ENCODE peak calls at places on chromosome 16, in six cellular contexts. E is H7; C is testis; X is CD8-positive, alpha-beta T cell; Q is adrenal gland; Y is GM06990. G is an unnamed sample. For H3K27me3, the result is how much of the 10 kb centered on the place peaks cover.

GRCh38 chr16:78727536-78727935 is 628.1 kb downstream of the WWOX start:
- DNase-seq in E (peak), C (no peak), X (no peak), Q (no peak), Y (no peak), G (no peak)

GRCh38 chr16:85162478-85163277 is 50.4 kb upstream of the CIBAR2 start:
- DNase-seq in E (no peak), C (peak), X (no peak), Q (peak), Y (no peak), G (peak)

GRCh38 chr16:3839402-3840184 is 40.9 kb downstream of the CREBBP start:
- DNase-seq in E (no peak), C (no peak), X (no peak), Q (no peak), Y (no peak), G (no peak)

GRCh38 chr16:12096162-12096781 is 119.7 kb downstream of the SNX29 start:
- DNase-seq in E (no peak), C (no peak), X (no peak), Q (no peak), Y (no peak), G (no peak)

GRCh38 chr16:86934581-86935322 is 356.4 kb downstream of the FOXL1 start:
- DNase-seq in E (no peak), C (no peak), X (no peak), Q (no peak), Y (no peak), G (no peak)

GRCh38 chr16:30010817-30011504 is at the start of gene DOC2A:
- DNase-seq in E (peak), C (no peak), X (no peak), Q (no peak), Y (no peak), G (peak)

GRCh38 chr16:65697516-65697915 is 575.7 kb upstream of the CDH11 start:
- DNase-seq in E (no peak), C (no peak), X (no peak), Q (no peak), Y (no peak), G (no peak)

GRCh38 chr16:51159296-51159695 is 8.2 kb upstream of the SALL1 start:
- DNase-seq in E (no peak), C (no peak), X (no peak), Q (no peak), Y (no peak), G (no peak)

GRCh38 chr16:27445502-27446175 is 43.7 kb downstream of the IL21R start:
- DNase-seq in E (no peak), C (no peak), X (no peak), Q (no peak), Y (no peak), G (no peak)

GRCh38 chr16:57531635-57532220 is 4.6 kb downstream of the CCDC102A start:
- DNase-seq in E (peak), C (peak), X (no peak), Q (no peak), Y (no peak), G (no peak)

GRCh38 chr16:49556252-49557069 is 182.9 kb downstream of the C16orf78 start:
- DNase-seq in E (peak), C (peak), X (no peak), Q (no peak), Y (no peak), G (no peak)

GRCh38 chr16:80081851-80082250 is 458.9 kb upstream of the DYNLRB2 start:
- DNase-seq in E (no peak), C (no peak), X (no peak), Q (no peak), Y (no peak), G (no peak)

GRCh38 chr16:80080287-80080851 is 460.4 kb upstream of the DYNLRB2 start:
- DNase-seq in E (no peak), C (no peak), X (no peak), Q (no peak), Y (no peak), G (no peak)

GRCh38 chr16:80084163-80084562 is 456.6 kb upstream of the DYNLRB2 start:
- DNase-seq in E (no peak), C (no peak), X (no peak), Q (no peak), Y (no peak), G (peak)

GRCh38 chr16:80084614-80085013 is 456.2 kb upstream of the DYNLRB2 start:
- DNase-seq in E (peak), C (peak), X (no peak), Q (peak), Y (peak), G (peak)

DNA sequence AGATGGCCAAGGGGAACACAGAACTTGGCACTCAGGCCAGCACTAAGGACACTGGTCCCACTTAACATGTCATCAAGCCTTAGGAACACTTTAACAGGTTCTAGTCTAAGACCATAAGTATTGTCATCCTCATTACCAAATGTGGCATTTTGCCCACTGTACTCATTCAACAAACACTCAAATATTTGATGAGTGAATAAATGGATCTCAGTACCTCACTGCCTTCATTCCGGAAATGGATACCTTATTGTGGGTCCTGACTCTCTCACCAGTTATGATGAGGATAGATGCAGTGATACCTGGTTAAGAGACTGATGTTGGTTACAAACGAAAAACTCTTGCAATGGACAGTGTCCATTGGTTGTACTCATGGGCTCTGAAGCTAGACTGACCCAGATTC is 455.2 kb upstream of the DYNLRB2 start:
- DNase-seq in E (no peak), C (no peak), X (no peak), Q (no peak), Y (no peak), G (no peak)
- H3K27me3 ChIP-seq in E (under half), C (under half), X (under half), Q (under half), Y (under half), G (under half)

DNA sequence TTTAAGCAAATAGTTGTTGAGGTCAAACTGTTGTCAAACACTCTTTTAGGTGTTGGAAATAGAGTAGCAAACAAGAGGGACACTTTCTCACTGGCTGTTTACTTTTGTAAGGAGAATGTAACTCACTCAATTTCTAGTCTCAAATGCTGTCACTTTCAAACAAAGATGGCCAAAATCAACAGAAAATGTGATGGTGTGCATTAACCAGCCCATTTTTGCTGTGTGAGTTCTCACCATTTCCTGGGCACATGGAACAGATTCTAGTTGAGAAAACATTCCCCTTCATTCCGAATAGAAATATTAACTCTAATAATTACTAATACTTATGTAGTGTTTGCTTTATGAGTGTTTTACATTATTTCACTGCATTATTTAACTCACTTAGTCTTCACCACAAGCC is 128.2 kb upstream of the XYLT1 start:
- DNase-seq in E (no peak), C (no peak), X (no peak), Q (no peak), Y (no peak), G (no peak)
- H3K27me3 ChIP-seq in E (under half), C (under half), X (under half), Q (under half), Y (under half), G (under half)

GRCh38 chr16:89039756-89040155 is 53.9 kb upstream of the ACSF3 start:
- DNase-seq in E (no peak), C (no peak), X (no peak), Q (no peak), Y (peak), G (peak)

GRCh38 chr16:89036776-89037175 is 56.9 kb upstream of the ACSF3 start:
- DNase-seq in E (no peak), C (no peak), X (no peak), Q (no peak), Y (no peak), G (peak)

GRCh38 chr16:89037261-89038152 is 56.1 kb upstream of the ACSF3 start:
- DNase-seq in E (peak), C (peak), X (no peak), Q (peak), Y (no peak), G (peak)

GRCh38 chr16:89038811-89039735 is 54.6 kb upstream of the ACSF3 start:
- DNase-seq in E (no peak), C (no peak), X (no peak), Q (no peak), Y (no peak), G (peak)

GRCh38 chr16:89038221-89038721 is 55.4 kb upstream of the ACSF3 start:
- DNase-seq in E (no peak), C (no peak), X (no peak), Q (no peak), Y (no peak), G (peak)
- H3K27me3 ChIP-seq in E (under half), C (under half), X (under half), Q (under half), Y (under half), G (under half)

GRCh38 chr16:8585942-8586341 is 4.4 kb downstream of the TMEM114 start:
- DNase-seq in E (no peak), C (no peak), X (no peak), Q (no peak), Y (no peak), G (no peak)

GRCh38 chr16:8588703-8589292 is 1.5 kb downstream of the TMEM114 start:
- DNase-seq in E (peak), C (no peak), X (no peak), Q (no peak), Y (no peak), G (no peak)

GRCh38 chr16:8589293-8590160 is 784 bp downstream of the TMEM114 start:
- DNase-seq in E (peak), C (no peak), X (no peak), Q (no peak), Y (no peak), G (no peak)

GRCh38 chr16:8590161-8590688 is at the start of gene TMEM114:
- DNase-seq in E (peak), C (no peak), X (no peak), Q (no peak), Y (no peak), G (no peak)

GRCh38 chr16:8587065-8587464 is 3.2 kb downstream of the TMEM114 start:
- DNase-seq in E (no peak), C (no peak), X (no peak), Q (no peak), Y (no peak), G (no peak)
- H3K27me3 ChIP-seq in E (under half), C (under half), X (under half), Q (under half), Y (under half), G (under half)

G was measured in right cardiac atrium.